ENCODE peak calls at places on chromosomes 16 and 17, in nine cellular contexts. One of them, this sample, is unnamed. For H3K4me1, the result is how much of the 10 kb centered on the place peaks cover.

GRCh38 chr16:27779719-27780161 is 229.8 kb downstream of the KATNIP start:
- DNase-seq in prostate gland: peak
- DNase-seq in suprapubic skin: no peak
- DNase-seq in vagina: no peak
- DNase-seq in transverse colon: no peak
- DNase-seq in sigmoid colon: no peak
- DNase-seq in H1: peak
- DNase-seq in stomach: peak
- DNase-seq in HepG2: peak
- DNase-seq in this sample: peak

GRCh38 chr16:84161011-84161410 is 15.9 kb downstream of the DNAAF1 start:
- DNase-seq in prostate gland: no peak
- DNase-seq in suprapubic skin: no peak
- DNase-seq in vagina: no peak
- DNase-seq in transverse colon: no peak
- DNase-seq in sigmoid colon: no peak
- DNase-seq in H1: no peak
- DNase-seq in stomach: no peak
- DNase-seq in HepG2: no peak
- DNase-seq in this sample: no peak

GRCh38 chr16:78249056-78249455 is 149.6 kb downstream of the WWOX start:
- DNase-seq in prostate gland: no peak
- DNase-seq in suprapubic skin: no peak
- DNase-seq in vagina: no peak
- DNase-seq in transverse colon: peak
- DNase-seq in sigmoid colon: no peak
- DNase-seq in H1: no peak
- DNase-seq in stomach: peak
- DNase-seq in HepG2: peak
- DNase-seq in this sample: no peak

GRCh38 chr17:27907976-27908558 is 14.9 kb upstream of the LYRM9 start:
- DNase-seq in prostate gland: no peak
- DNase-seq in suprapubic skin: no peak
- DNase-seq in vagina: no peak
- DNase-seq in transverse colon: no peak
- DNase-seq in sigmoid colon: no peak
- DNase-seq in H1: no peak
- DNase-seq in stomach: no peak
- DNase-seq in HepG2: no peak
- DNase-seq in this sample: no peak

GRCh38 chr16:75138636-75139035 is 9.7 kb upstream of the ZFP1 start:
- DNase-seq in prostate gland: no peak
- DNase-seq in suprapubic skin: no peak
- DNase-seq in vagina: no peak
- DNase-seq in transverse colon: no peak
- DNase-seq in sigmoid colon: no peak
- DNase-seq in H1: no peak
- DNase-seq in stomach: no peak
- DNase-seq in HepG2: no peak
- DNase-seq in this sample: no peak

GRCh38 chr16:19524866-19525723 is 1.4 kb downstream of the CCP110 start:
- DNase-seq in prostate gland: no peak
- DNase-seq in suprapubic skin: no peak
- DNase-seq in vagina: no peak
- DNase-seq in transverse colon: no peak
- DNase-seq in sigmoid colon: no peak
- DNase-seq in H1: no peak
- DNase-seq in stomach: no peak
- DNase-seq in HepG2: no peak
- DNase-seq in this sample: no peak

GRCh38 chr17:1000597-1001490 is 3.9 kb downstream of the TIMM22 start:
- DNase-seq in prostate gland: no peak
- DNase-seq in suprapubic skin: no peak
- DNase-seq in vagina: no peak
- DNase-seq in transverse colon: no peak
- DNase-seq in sigmoid colon: no peak
- DNase-seq in H1: no peak
- DNase-seq in stomach: peak
- DNase-seq in HepG2: peak
- DNase-seq in this sample: peak

GRCh38 chr17:78257810-78258322 is 26.4 kb downstream of the TMEM235 start:
- DNase-seq in prostate gland: no peak
- DNase-seq in suprapubic skin: no peak
- DNase-seq in vagina: no peak
- DNase-seq in transverse colon: no peak
- DNase-seq in sigmoid colon: no peak
- DNase-seq in H1: no peak
- DNase-seq in stomach: peak
- DNase-seq in HepG2: no peak
- DNase-seq in this sample: no peak

GRCh38 chr16:10895053-10895946 is 18.3 kb downstream of the CIITA start:
- DNase-seq in prostate gland: no peak
- DNase-seq in suprapubic skin: no peak
- DNase-seq in vagina: no peak
- DNase-seq in transverse colon: peak
- DNase-seq in sigmoid colon: no peak
- DNase-seq in H1: peak
- DNase-seq in stomach: no peak
- DNase-seq in HepG2: peak
- DNase-seq in this sample: no peak

GRCh38 chr16:78930561-78930960 is 670.0 kb downstream of the MAF start:
- DNase-seq in prostate gland: no peak
- DNase-seq in suprapubic skin: no peak
- DNase-seq in vagina: no peak
- DNase-seq in transverse colon: no peak
- DNase-seq in sigmoid colon: no peak
- DNase-seq in H1: no peak
- DNase-seq in stomach: no peak
- DNase-seq in HepG2: no peak
- DNase-seq in this sample: no peak

GRCh38 chr16:30570621-30571443 is 682 bp downstream of the ZNF688 start:
- DNase-seq in prostate gland: peak
- DNase-seq in suprapubic skin: no peak
- DNase-seq in vagina: no peak
- DNase-seq in transverse colon: no peak
- DNase-seq in sigmoid colon: peak
- DNase-seq in H1: no peak
- DNase-seq in stomach: peak
- DNase-seq in HepG2: no peak
- DNase-seq in this sample: no peak

GRCh38 chr17:8851600-8851999 is 15.9 kb downstream of the PIK3R6 start:
- DNase-seq in prostate gland: no peak
- DNase-seq in suprapubic skin: no peak
- DNase-seq in vagina: no peak
- DNase-seq in transverse colon: no peak
- DNase-seq in sigmoid colon: no peak
- DNase-seq in H1: no peak
- DNase-seq in stomach: no peak
- DNase-seq in HepG2: no peak
- DNase-seq in this sample: no peak

GRCh38 chr17:50911890-50912289 is 45.7 kb upstream of the TOB1 start:
- DNase-seq in prostate gland: no peak
- DNase-seq in suprapubic skin: no peak
- DNase-seq in vagina: no peak
- DNase-seq in transverse colon: no peak
- DNase-seq in sigmoid colon: no peak
- DNase-seq in H1: no peak
- DNase-seq in stomach: no peak
- DNase-seq in HepG2: no peak
- DNase-seq in this sample: no peak
- H3K4me1 ChIP-seq in prostate gland: under half
- H3K4me1 ChIP-seq in suprapubic skin: under half
- H3K4me1 ChIP-seq in vagina: under half
- H3K4me1 ChIP-seq in transverse colon: under half
- H3K4me1 ChIP-seq in sigmoid colon: under half
- H3K4me1 ChIP-seq in H1: under half
- H3K4me1 ChIP-seq in stomach: half or more
- H3K4me1 ChIP-seq in HepG2: half or more
- H3K4me1 ChIP-seq in this sample: under half

GRCh38 chr17:66954632-66955031 is 9.9 kb upstream of the CACNG4 start:
- DNase-seq in prostate gland: no peak
- DNase-seq in suprapubic skin: no peak
- DNase-seq in vagina: no peak
- DNase-seq in transverse colon: no peak
- DNase-seq in sigmoid colon: no peak
- DNase-seq in H1: no peak
- DNase-seq in stomach: no peak
- DNase-seq in HepG2: no peak
- DNase-seq in this sample: no peak

GRCh38 chr17:66952031-66952524 is 12.4 kb upstream of the CACNG4 start:
- DNase-seq in prostate gland: peak
- DNase-seq in suprapubic skin: no peak
- DNase-seq in vagina: no peak
- DNase-seq in transverse colon: peak
- DNase-seq in sigmoid colon: no peak
- DNase-seq in H1: peak
- DNase-seq in stomach: peak
- DNase-seq in HepG2: peak
- DNase-seq in this sample: peak

GRCh38 chr17:66951605-66951953 is 12.9 kb upstream of the CACNG4 start:
- DNase-seq in prostate gland: peak
- DNase-seq in suprapubic skin: no peak
- DNase-seq in vagina: no peak
- DNase-seq in transverse colon: no peak
- DNase-seq in sigmoid colon: no peak
- DNase-seq in H1: no peak
- DNase-seq in stomach: no peak
- DNase-seq in HepG2: no peak
- DNase-seq in this sample: peak

GRCh38 chr17:66952681-66953638 is 11.5 kb upstream of the CACNG4 start:
- DNase-seq in prostate gland: no peak
- DNase-seq in suprapubic skin: no peak
- DNase-seq in vagina: no peak
- DNase-seq in transverse colon: no peak
- DNase-seq in sigmoid colon: no peak
- DNase-seq in H1: no peak
- DNase-seq in stomach: no peak
- DNase-seq in HepG2: no peak
- DNase-seq in this sample: no peak

GRCh38 chr17:66953661-66954060 is 10.8 kb upstream of the CACNG4 start:
- DNase-seq in prostate gland: peak
- DNase-seq in suprapubic skin: no peak
- DNase-seq in vagina: no peak
- DNase-seq in transverse colon: no peak
- DNase-seq in sigmoid colon: no peak
- DNase-seq in H1: no peak
- DNase-seq in stomach: no peak
- DNase-seq in HepG2: no peak
- DNase-seq in this sample: no peak
- TF ChIP-seq POLR2AphosphoS5 in prostate gland: peak
- TF ChIP-seq POLR2AphosphoS5 in suprapubic skin: no peak
- TF ChIP-seq POLR2AphosphoS5 in vagina: no peak
- TF ChIP-seq POLR2AphosphoS5 in transverse colon: no peak
- TF ChIP-seq POLR2AphosphoS5 in sigmoid colon: no peak
- TF ChIP-seq POLR2AphosphoS5 in H1: no peak
- TF ChIP-seq POLR2AphosphoS5 in stomach: no peak
- TF ChIP-seq POLR2AphosphoS5 in HepG2: no peak
- TF ChIP-seq POLR2AphosphoS5 in this sample: no peak

GRCh38 chr17:19384723-19385391 is 2.1 kb downstream of the MFAP4 start:
- DNase-seq in prostate gland: peak
- DNase-seq in suprapubic skin: peak
- DNase-seq in vagina: no peak
- DNase-seq in transverse colon: peak
- DNase-seq in sigmoid colon: peak
- DNase-seq in H1: no peak
- DNase-seq in stomach: peak
- DNase-seq in HepG2: no peak
- DNase-seq in this sample: peak
- TF ChIP-seq POLR2A in prostate gland: peak
- TF ChIP-seq POLR2A in suprapubic skin: no peak
- TF ChIP-seq POLR2A in vagina: no peak
- TF ChIP-seq POLR2A in transverse colon: no peak
- TF ChIP-seq POLR2A in sigmoid colon: peak
- TF ChIP-seq POLR2A in H1: no peak
- TF ChIP-seq POLR2A in stomach: no peak
- TF ChIP-seq POLR2A in HepG2: no peak
- TF ChIP-seq POLR2A in this sample: no peak

GRCh38 chr17:38465420-38466345 is 37.4 kb downstream of the ARHGAP23 start:
- DNase-seq in prostate gland: peak
- DNase-seq in suprapubic skin: peak
- DNase-seq in vagina: no peak
- DNase-seq in transverse colon: peak
- DNase-seq in sigmoid colon: peak
- DNase-seq in H1: no peak
- DNase-seq in stomach: peak
- DNase-seq in HepG2: no peak
- DNase-seq in this sample: no peak

GRCh38 chr17:38466346-38467315 is 38.4 kb downstream of the ARHGAP23 start:
- DNase-seq in prostate gland: no peak
- DNase-seq in suprapubic skin: peak
- DNase-seq in vagina: no peak
- DNase-seq in transverse colon: no peak
- DNase-seq in sigmoid colon: no peak
- DNase-seq in H1: no peak
- DNase-seq in stomach: no peak
- DNase-seq in HepG2: no peak
- DNase-seq in this sample: no peak

GRCh38 chr17:38464723-38465419 is 36.6 kb downstream of the ARHGAP23 start:
- DNase-seq in prostate gland: peak
- DNase-seq in suprapubic skin: peak
- DNase-seq in vagina: peak
- DNase-seq in transverse colon: peak
- DNase-seq in sigmoid colon: peak
- DNase-seq in H1: no peak
- DNase-seq in stomach: peak
- DNase-seq in HepG2: no peak
- DNase-seq in this sample: peak

GRCh38 chr17:38469875-38470274 is 41.6 kb downstream of the ARHGAP23 start:
- DNase-seq in prostate gland: no peak
- DNase-seq in suprapubic skin: no peak
- DNase-seq in vagina: no peak
- DNase-seq in transverse colon: no peak
- DNase-seq in sigmoid colon: no peak
- DNase-seq in H1: no peak
- DNase-seq in stomach: no peak
- DNase-seq in HepG2: no peak
- DNase-seq in this sample: no peak

GRCh38 chr17:38467491-38467890 is 39.2 kb downstream of the ARHGAP23 start:
- DNase-seq in prostate gland: no peak
- DNase-seq in suprapubic skin: no peak
- DNase-seq in vagina: no peak
- DNase-seq in transverse colon: no peak
- DNase-seq in sigmoid colon: no peak
- DNase-seq in H1: no peak
- DNase-seq in stomach: no peak
- DNase-seq in HepG2: no peak
- DNase-seq in this sample: no peak
- H3K4me1 ChIP-seq in prostate gland: under half
- H3K4me1 ChIP-seq in suprapubic skin: half or more
- H3K4me1 ChIP-seq in vagina: half or more
- H3K4me1 ChIP-seq in transverse colon: under half
- H3K4me1 ChIP-seq in sigmoid colon: under half
- H3K4me1 ChIP-seq in H1: under half
- H3K4me1 ChIP-seq in stomach: under half
- H3K4me1 ChIP-seq in HepG2: under half
- H3K4me1 ChIP-seq in this sample: under half

GRCh38 chr17:39096435-39097158 is 54.8 kb downstream of the PLXDC1 start:
- DNase-seq in prostate gland: no peak
- DNase-seq in suprapubic skin: no peak
- DNase-seq in vagina: no peak
- DNase-seq in transverse colon: peak
- DNase-seq in sigmoid colon: no peak
- DNase-seq in H1: no peak
- DNase-seq in stomach: no peak
- DNase-seq in HepG2: no peak
- DNase-seq in this sample: no peak
- TF ChIP-seq POLR2AphosphoS5 in prostate gland: peak
- TF ChIP-seq POLR2AphosphoS5 in suprapubic skin: no peak
- TF ChIP-seq POLR2AphosphoS5 in vagina: no peak
- TF ChIP-seq POLR2AphosphoS5 in transverse colon: no peak
- TF ChIP-seq POLR2AphosphoS5 in sigmoid colon: no peak
- TF ChIP-seq POLR2AphosphoS5 in H1: no peak
- TF ChIP-seq POLR2AphosphoS5 in stomach: no peak
- TF ChIP-seq POLR2AphosphoS5 in HepG2: no peak
- TF ChIP-seq POLR2AphosphoS5 in this sample: no peak